ENCODE peak calls at places on chromosomes 5 and 9, in five cellular contexts. Z, K, D, C and L are unnamed samples.

GRCh38 chr5:53430618-53431252 is 49.7 kb upstream of the FST start:
- DNase-seq in Z (peak; percentile 45), K (no peak), D (peak; percentile 69), C (no peak), L (peak; percentile 39)

GRCh38 chr5:159435855-159436254 is 105.6 kb upstream of the IL12B start:
- DNase-seq in Z (no peak), K (no peak), D (no peak), C (no peak), L (no peak)

GRCh38 chr9:132997591-132997990 is 19.1 kb downstream of the GFI1B start:
- DNase-seq in Z (peak; percentile 93), K (no peak), D (no peak), C (no peak), L (peak; percentile 59)

GRCh38 chr5:138230261-138230660 is 17.1 kb upstream of the CDC23 start:
- DNase-seq in Z (no peak), K (no peak), D (peak; percentile 33), C (no peak), L (no peak)

GRCh38 chr5:122183098-122183794 is 53.9 kb downstream of the ZNF474 start:
- DNase-seq in Z (no peak), K (no peak), D (peak; percentile 3), C (no peak), L (no peak)

GRCh38 chr5:128052764-128053163 is 30.8 kb upstream of the SLC12A2 start:
- DNase-seq in Z (no peak), K (no peak), D (no peak), C (no peak), L (no peak)

GRCh38 chr5:176895829-176896228 is 3.3 kb downstream of the HK3 start:
- DNase-seq in Z (no peak), K (no peak), D (no peak), C (no peak), L (no peak)

GRCh38 chr5:177498013-177498847 is 826 bp upstream of the PDLIM7 start:
- DNase-seq in Z (peak; percentile 24), K (no peak), D (no peak), C (no peak), L (peak; percentile 82)

GRCh38 chr5:55159763-55160492 is at the start of gene GPX8:
- DNase-seq in Z (peak; percentile 32), K (no peak), D (peak; percentile 88), C (no peak), L (peak; percentile 52)

GRCh38 chr5:73861313-73861978 is 235.4 kb downstream of the ARHGEF28 start:
- DNase-seq in Z (peak; percentile 35), K (no peak), D (no peak), C (no peak), L (no peak)

GRCh38 chr5:77560677-77561263 is 68.7 kb upstream of the WDR41 start:
- DNase-seq in Z (peak; percentile 35), K (no peak), D (peak; percentile 60), C (peak; percentile 48), L (peak; percentile 8)

GRCh38 chr5:15791859-15792258 is 291.9 kb downstream of the FBXL7 start:
- DNase-seq in Z (no peak), K (no peak), D (no peak), C (no peak), L (no peak)

GRCh38 chr5:378301-378891 is 56.9 kb downstream of the AHRR start:
- DNase-seq in Z (no peak), K (no peak), D (no peak), C (no peak), L (no peak)

GRCh38 chr5:36528588-36528987 is 77.8 kb upstream of the SLC1A3 start:
- DNase-seq in Z (no peak), K (no peak), D (no peak), C (no peak), L (no peak)

GRCh38 chr9:12702160-12702758 is 9.1 kb downstream of the TYRP1 start:
- DNase-seq in Z (peak; percentile 3), K (peak; percentile 25), D (peak; percentile 72), C (no peak), L (peak; percentile 3)

GRCh38 chr5:57082441-57083067 is 91.3 kb upstream of the GPBP1 start:
- DNase-seq in Z (peak; percentile 51), K (no peak), D (peak; percentile 22), C (no peak), L (no peak)

GRCh38 chr9:83219154-83219923 is 156.4 kb upstream of the RASEF start:
- DNase-seq in Z (peak; percentile 77), K (peak; percentile 79), D (peak; percentile 58), C (no peak), L (peak; percentile 23)

GRCh38 chr9:83218411-83219090 is 155.6 kb upstream of the RASEF start:
- DNase-seq in Z (no peak), K (no peak), D (no peak), C (no peak), L (no peak)

GRCh38 chr9:83219924-83220438 is 157.0 kb upstream of the RASEF start:
- DNase-seq in Z (no peak), K (no peak), D (no peak), C (no peak), L (no peak)

GRCh38 chr9:83220737-83221136 is 157.8 kb upstream of the RASEF start:
- DNase-seq in Z (peak; percentile 30), K (no peak), D (no peak), C (peak; percentile 7), L (no peak)
- TF ChIP-seq HDAC2 in Z (no peak), K (no peak), D (no peak), C (no peak), L (no peak)

DNA sequence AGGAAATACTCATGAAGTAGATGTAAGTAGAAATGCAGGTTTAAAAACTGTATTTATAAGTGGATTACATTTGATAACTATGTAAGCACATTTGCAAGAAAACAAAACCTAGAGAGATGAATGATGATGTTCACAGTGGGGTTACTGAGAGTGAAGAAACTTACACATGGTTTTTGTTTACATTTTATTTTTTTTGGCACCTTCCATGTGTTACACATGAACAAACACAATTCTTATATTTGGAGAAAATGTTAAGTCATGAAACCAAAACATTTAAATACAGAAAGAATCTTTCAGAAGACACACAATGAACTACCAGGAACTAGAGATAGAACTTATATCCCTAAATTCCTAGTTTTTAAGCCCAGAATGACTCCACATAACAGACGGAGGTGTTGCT is 51.5 kb upstream of the SPATA31E1 start:
- DNase-seq in Z (no peak), K (no peak), D (no peak), C (no peak), L (no peak)
- TF ChIP-seq HDAC2 in Z (no peak), K (no peak), D (no peak), C (no peak), L (no peak)

GRCh38 chr5:1519631-1520141 is 4.1 kb downstream of the LPCAT1 start:
- DNase-seq in Z (no peak), K (no peak), D (no peak), C (no peak), L (no peak)
- TF ChIP-seq HDAC2 in Z (no peak), K (no peak), D (no peak), C (no peak), L (no peak)

GRCh38 chr5:82142928-82143577 is 135.1 kb downstream of the RPS23 start:
- DNase-seq in Z (no peak), K (no peak), D (no peak), C (no peak), L (no peak)

GRCh38 chr5:82147860-82148573 is 130.1 kb downstream of the RPS23 start:
- DNase-seq in Z (no peak), K (no peak), D (no peak), C (no peak), L (no peak)

GRCh38 chr5:82137205-82137604 is 140.9 kb downstream of the RPS23 start:
- DNase-seq in Z (no peak), K (no peak), D (no peak), C (no peak), L (no peak)

DNA sequence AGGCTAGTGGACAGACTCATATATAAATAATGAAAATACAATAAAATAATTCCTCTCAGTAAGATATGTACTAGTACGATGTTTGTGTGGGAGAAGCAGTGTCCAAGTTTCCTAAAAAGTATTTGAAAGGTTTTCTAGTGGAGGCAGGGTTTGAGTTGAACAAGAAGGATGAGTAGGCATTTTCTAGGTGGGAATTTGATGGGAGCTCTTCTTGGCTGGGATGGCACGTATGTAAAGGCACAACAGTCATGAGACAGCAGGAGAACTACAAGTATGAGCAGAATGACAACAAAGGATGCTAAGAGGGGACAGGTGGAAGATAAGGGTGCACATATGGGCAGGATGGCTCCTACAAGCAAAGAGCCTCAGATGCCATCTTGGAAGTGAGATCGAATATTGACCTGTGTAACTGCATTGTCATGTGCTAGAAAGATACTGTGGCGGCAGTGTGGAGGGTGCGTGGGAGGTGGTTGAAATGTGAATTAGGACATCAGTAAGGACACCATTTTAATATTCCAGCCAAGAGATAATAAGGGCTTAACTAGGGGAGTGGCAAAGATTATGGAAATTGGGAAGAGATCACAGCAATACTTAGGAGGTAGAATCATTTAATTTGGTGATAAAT is 135.8 kb downstream of the RPS23 start:
- DNase-seq in Z (no peak), K (no peak), D (no peak), C (no peak), L (peak; percentile 11)
- TF ChIP-seq HDAC2 in Z (no peak), K (no peak), D (no peak), C (no peak), L (no peak)

DNA sequence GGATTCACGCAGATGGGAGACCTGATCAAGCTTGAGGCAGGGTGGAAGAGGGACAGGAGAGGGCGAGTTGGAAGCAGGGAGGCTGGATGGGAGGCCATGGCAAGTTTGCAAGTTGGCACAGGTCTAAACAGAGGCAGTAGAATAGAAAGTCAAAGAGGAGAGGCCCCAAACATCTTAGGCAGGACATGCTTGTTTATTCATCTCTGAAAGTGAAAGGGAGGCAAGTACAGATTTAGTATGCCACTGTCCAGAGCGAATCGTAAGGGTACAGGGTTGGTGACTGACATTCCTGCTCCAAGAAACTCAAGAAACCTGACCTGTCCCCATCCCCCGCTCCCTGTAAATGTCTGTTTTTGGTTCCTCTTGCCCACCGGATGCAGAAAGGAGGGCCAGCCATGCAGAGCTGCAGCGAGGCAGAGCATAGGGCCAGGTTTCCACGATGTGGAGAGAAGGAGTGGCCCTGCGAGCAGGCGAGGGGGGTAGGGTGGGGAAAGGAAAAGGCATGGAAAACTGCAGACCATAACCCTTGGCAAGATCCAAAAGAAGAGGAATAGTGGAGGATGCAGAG is 96.2 kb upstream of the BOD1 start:
- DNase-seq in Z (no peak), K (no peak), D (no peak), C (no peak), L (no peak)
- TF ChIP-seq HDAC2 in Z (no peak), K (no peak), D (no peak), C (no peak), L (no peak)

GRCh38 chr5:29016067-29016466 is 1977.7 kb upstream of the CDH9 start:
- DNase-seq in Z (no peak), K (no peak), D (peak; percentile 25), C (no peak), L (no peak)
- TF ChIP-seq HDAC2 in Z (no peak), K (no peak), D (no peak), C (no peak), L (no peak)

GRCh38 chr5:134142088-134142487 is 27.6 kb downstream of the TCF7 start:
- DNase-seq in Z (no peak), K (no peak), D (no peak), C (no peak), L (no peak)
- TF ChIP-seq HDAC2 in Z (no peak), K (no peak), D (no peak), C (no peak), L (no peak)